ENCODE peak calls at places on chromosomes 12 and 14, in five cellular contexts. R is tibial nerve, B is cardiac muscle cell, H is prostate gland, A is neural progenitor cell. Z is an unnamed sample.

GRCh38 chr14:93102141-93102540 is 13.6 kb downstream of the ITPK1 start:
- DNase-seq in R (no peak), B (no peak), H (no peak), A (no peak), Z (no peak)

GRCh38 chr12:95168746-95169145 is 48.5 kb downstream of the FGD6 start:
- DNase-seq in R (no peak), B (no peak), H (no peak), A (peak), Z (no peak)

GRCh38 chr12:105882404-105882803 is 256.4 kb downstream of the NUAK1 start:
- DNase-seq in R (peak), B (peak), H (no peak), A (peak), Z (no peak)

GRCh38 chr12:85713368-85713767 is 122.8 kb downstream of the RASSF9 start:
- DNase-seq in R (no peak), B (peak), H (no peak), A (no peak), Z (no peak)

GRCh38 chr12:47226199-47226598 is 146.4 kb upstream of the AMIGO2 start:
- DNase-seq in R (no peak), B (no peak), H (no peak), A (no peak), Z (no peak)

GRCh38 chr14:106556665-106557289 is 1030.4 kb downstream of the TMEM121 start:
- DNase-seq in R (no peak), B (no peak), H (peak), A (no peak), Z (no peak)

GRCh38 chr12:111192657-111193056 is 176.2 kb downstream of the PHETA1 start:
- DNase-seq in R (no peak), B (no peak), H (no peak), A (no peak), Z (no peak)

GRCh38 chr12:132222096-132222807 is 78.0 kb downstream of the NOC4L start:
- DNase-seq in R (no peak), B (peak), H (no peak), A (peak), Z (peak)

GRCh38 chr14:91261986-91262549 is 17.6 kb upstream of the GPR68 start:
- DNase-seq in R (no peak), B (no peak), H (no peak), A (no peak), Z (no peak)

GRCh38 chr14:91263329-91263728 is 18.8 kb upstream of the GPR68 start:
- DNase-seq in R (no peak), B (no peak), H (no peak), A (no peak), Z (no peak)

GRCh38 chr14:91261115-91261514 is 16.6 kb upstream of the GPR68 start:
- DNase-seq in R (no peak), B (no peak), H (no peak), A (no peak), Z (no peak)

GRCh38 chr14:91265404-91265803 is 20.9 kb upstream of the GPR68 start:
- DNase-seq in R (no peak), B (no peak), H (peak), A (no peak), Z (no peak)

DNA sequence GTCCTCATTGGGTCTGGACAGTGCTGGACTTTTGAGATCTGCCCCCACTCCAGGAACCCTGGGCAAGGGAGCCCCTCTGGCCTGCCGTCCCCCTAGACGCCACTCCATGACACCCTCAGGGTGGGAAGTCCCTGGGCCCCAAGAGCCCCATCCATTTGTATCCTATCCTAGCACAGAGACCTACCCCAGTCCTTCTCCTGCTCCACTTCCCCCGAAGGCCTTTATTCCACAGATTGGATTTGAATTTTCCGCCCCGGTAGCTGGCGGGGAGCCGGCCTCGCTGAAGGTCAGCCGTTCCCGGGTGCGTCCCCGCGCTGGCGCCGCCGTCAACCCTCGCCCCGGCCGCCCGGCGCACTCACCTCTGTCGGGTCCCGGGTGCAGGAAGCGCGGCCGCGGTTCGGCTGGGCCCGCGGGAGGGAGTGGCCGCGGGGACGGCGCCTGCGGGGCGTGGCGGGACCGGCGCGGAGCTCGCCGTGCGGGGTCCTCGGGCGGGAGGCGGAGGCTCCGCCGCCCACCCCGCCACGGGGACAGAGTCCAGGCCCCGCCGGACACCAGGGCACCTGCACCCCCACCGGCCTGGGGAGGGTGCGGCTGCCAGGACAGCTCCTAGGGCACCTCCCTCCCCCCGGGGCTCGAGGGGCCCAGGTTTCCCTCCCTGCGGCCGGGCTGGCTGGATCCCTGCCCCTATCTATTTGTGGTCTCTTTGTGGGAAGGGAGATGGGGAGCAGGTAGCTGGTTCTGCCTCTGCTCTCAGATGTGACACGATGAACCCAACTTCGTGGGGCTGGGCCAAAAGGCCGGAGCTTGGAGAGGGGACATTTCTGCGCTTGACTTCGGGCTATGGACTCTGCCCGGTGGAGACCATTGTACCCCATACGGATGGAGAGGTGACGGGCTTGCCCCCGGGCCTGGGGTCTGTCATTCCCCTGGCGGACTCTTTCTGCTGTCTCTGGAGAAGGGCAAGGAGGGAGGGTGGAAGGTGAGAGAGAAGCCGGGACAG is 19.9 kb upstream of the GPR68 start:
- DNase-seq in R (no peak), B (peak), H (no peak), A (peak), Z (peak)
- H3K4me3 ChIP-seq in R (peak), B (no peak), H (peak), A (peak), Z (peak)

DNA sequence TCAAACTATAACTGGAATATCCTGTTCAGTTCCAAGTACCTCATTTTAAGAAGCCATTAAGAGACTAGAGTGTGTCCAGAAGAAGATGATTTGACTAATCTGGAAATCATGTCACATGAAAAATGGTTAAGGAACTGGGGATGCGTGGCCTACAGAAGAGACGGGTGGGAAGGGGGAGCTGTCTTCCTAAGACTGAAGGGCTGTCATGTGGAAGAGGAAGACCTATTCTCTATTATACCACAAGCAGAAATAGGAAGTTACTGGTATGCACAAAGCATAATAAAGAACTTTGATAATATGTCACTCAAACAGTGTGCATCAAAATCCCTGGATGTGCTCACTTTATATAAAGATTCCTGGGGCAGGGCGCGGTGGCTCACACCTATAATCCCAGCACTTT is 50.3 kb downstream of the HECTD4 start:
- DNase-seq in R (no peak), B (no peak), H (no peak), A (no peak), Z (no peak)
- H3K4me3 ChIP-seq in R (no peak), B (no peak), H (no peak), A (no peak), Z (no peak)

GRCh38 chr12:65740506-65740872 is 83.8 kb upstream of the HMGA2 start:
- DNase-seq in R (no peak), B (peak), H (no peak), A (no peak), Z (no peak)

GRCh38 chr12:65741662-65742480 is 82.4 kb upstream of the HMGA2 start:
- DNase-seq in R (no peak), B (peak), H (no peak), A (peak), Z (peak)

GRCh38 chr12:65739606-65740005 is 84.7 kb upstream of the HMGA2 start:
- DNase-seq in R (no peak), B (no peak), H (no peak), A (no peak), Z (no peak)

GRCh38 chr12:65740873-65741600 is 83.2 kb upstream of the HMGA2 start:
- DNase-seq in R (peak), B (peak), H (peak), A (peak), Z (peak)

GRCh38 chr12:65742481-65742971 is 81.8 kb upstream of the HMGA2 start:
- DNase-seq in R (no peak), B (peak), H (no peak), A (peak), Z (no peak)
- H3K4me3 ChIP-seq in R (peak), B (peak), H (peak), A (peak), Z (peak)

GRCh38 chr14:35341454-35342159 is 49.4 kb downstream of the PSMA6 start:
- DNase-seq in R (peak), B (peak), H (peak), A (peak), Z (peak)
- H3K4me3 ChIP-seq in R (peak), B (no peak), H (peak), A (no peak), Z (peak)

GRCh38 chr12:54017845-54018607 is 9.2 kb downstream of the HOXC8 start:
- DNase-seq in R (peak), B (peak), H (no peak), A (peak), Z (peak)
- H3K4me3 ChIP-seq in R (peak), B (peak), H (peak), A (peak), Z (peak)

GRCh38 chr12:66678640-66679268 is at the start of gene GRIP1:
- DNase-seq in R (no peak), B (no peak), H (no peak), A (peak), Z (no peak)
- H3K4me3 ChIP-seq in R (peak), B (no peak), H (peak), A (peak), Z (no peak)

Z was measured in left lung.